ENCODE peak calls at places on chromosomes 16 and 17, in six cellular contexts. I is HCT116, C is GM12891, F is endothelial cell of umbilical vein, T is lower leg skin, P is heart left ventricle. U is an unnamed sample.

GRCh38 chr16:30867747-30868146 is 26.1 kb downstream of the BCL7C start:
- DNase-seq in I (no peak), C (no peak), F (no peak), T (no peak), P (no peak), U (peak)

GRCh38 chr17:59466943-59467801 is 98.2 kb upstream of the DHX40 start:
- DNase-seq in I (no peak), C (no peak), F (no peak), T (no peak), P (no peak), U (no peak)

GRCh38 chr16:57432505-57432904 is 14.7 kb downstream of the CIAPIN1 start:
- DNase-seq in I (no peak), C (no peak), F (no peak), T (no peak), P (no peak), U (no peak)

GRCh38 chr16:391885-392335 is 5.1 kb upstream of the NME4 start:
- DNase-seq in I (no peak), C (peak), F (peak), T (no peak), P (no peak), U (peak)

GRCh38 chr17:31296156-31296555 is 883 bp downstream of the OMG start:
- DNase-seq in I (no peak), C (no peak), F (no peak), T (no peak), P (no peak), U (no peak)

GRCh38 chr17:78001182-78001581 is 42.7 kb downstream of the TNRC6C start:
- DNase-seq in I (no peak), C (no peak), F (peak), T (no peak), P (no peak), U (no peak)

GRCh38 chr16:11566398-11566797 is 20.3 kb downstream of the LITAF start:
- DNase-seq in I (no peak), C (no peak), F (no peak), T (no peak), P (no peak), U (no peak)

GRCh38 chr17:68178831-68179230 is 69.0 kb upstream of the AMZ2 start:
- DNase-seq in I (no peak), C (no peak), F (no peak), T (no peak), P (no peak), U (no peak)

GRCh38 chr17:72782985-72783701 is 309.3 kb downstream of the SLC39A11 start:
- DNase-seq in I (no peak), C (no peak), F (no peak), T (no peak), P (no peak), U (no peak)

GRCh38 chr17:65243838-65244237 is 106.7 kb downstream of the RGS9 start:
- DNase-seq in I (peak), C (no peak), F (peak), T (peak), P (no peak), U (peak)

GRCh38 chr17:36829676-36830075 is 107.6 kb upstream of the LHX1 start:
- DNase-seq in I (no peak), C (no peak), F (no peak), T (no peak), P (no peak), U (no peak)

GRCh38 chr17:64200080-64201042 is 62.7 kb downstream of the TEX2 start:
- DNase-seq in I (no peak), C (no peak), F (no peak), T (no peak), P (no peak), U (no peak)

GRCh38 chr16:16797239-16797638 is 418.3 kb downstream of the NPIPA7 start:
- DNase-seq in I (no peak), C (no peak), F (no peak), T (no peak), P (no peak), U (no peak)

GRCh38 chr17:81898029-81898866 is 3.8 kb upstream of the NPB start:
- DNase-seq in I (peak), C (no peak), F (no peak), T (no peak), P (no peak), U (peak)

GRCh38 chr16:57688987-57689771 is 5.4 kb upstream of the DRC7 start:
- DNase-seq in I (no peak), C (no peak), F (no peak), T (no peak), P (no peak), U (no peak)

GRCh38 chr17:36939944-36940312 is 2.7 kb downstream of the LHX1 start:
- DNase-seq in I (no peak), C (no peak), F (no peak), T (no peak), P (no peak), U (no peak)

GRCh38 chr16:65574311-65574966 is 452.6 kb upstream of the CDH11 start:
- DNase-seq in I (no peak), C (no peak), F (no peak), T (no peak), P (no peak), U (no peak)

GRCh38 chr16:12268602-12269001 is 292.1 kb downstream of the SNX29 start:
- DNase-seq in I (no peak), C (no peak), F (no peak), T (no peak), P (no peak), U (no peak)

GRCh38 chr16:822174-822908 is 21.8 kb upstream of the GNG13 start:
- DNase-seq in I (no peak), C (no peak), F (no peak), T (no peak), P (no peak), U (no peak)

GRCh38 chr17:18027280-18027679 is 11.7 kb downstream of the ATPAF2 start:
- DNase-seq in I (no peak), C (no peak), F (no peak), T (no peak), P (peak), U (no peak)

GRCh38 chr17:65553646-65554567 is 7.5 kb downstream of the AXIN2 start:
- DNase-seq in I (no peak), C (no peak), F (no peak), T (no peak), P (no peak), U (no peak)

GRCh38 chr16:47571711-47572110 is 110.6 kb downstream of the PHKB start:
- DNase-seq in I (no peak), C (no peak), F (no peak), T (no peak), P (no peak), U (no peak)

GRCh38 chr16:85114909-85115567 is 2.8 kb upstream of the CIBAR2 start:
- DNase-seq in I (peak), C (peak), F (peak), T (peak), P (peak), U (peak)

GRCh38 chr17:37276475-37276874 is 99.3 kb upstream of the C17orf78 start:
- DNase-seq in I (no peak), C (no peak), F (no peak), T (no peak), P (no peak), U (no peak)

GRCh38 chr16:84040823-84041391 is 1.7 kb downstream of the SLC38A8 start:
- DNase-seq in I (no peak), C (no peak), F (no peak), T (no peak), P (no peak), U (no peak)

GRCh38 chr16:73068546-73069401 is 20.8 kb upstream of the ZFHX3 start:
- DNase-seq in I (no peak), C (no peak), F (peak), T (no peak), P (peak), U (no peak)

GRCh38 chr16:12017583-12017982 is 41.0 kb downstream of the SNX29 start:
- DNase-seq in I (no peak), C (no peak), F (no peak), T (no peak), P (no peak), U (no peak)

GRCh38 chr17:55795098-55795497 is 44.2 kb downstream of the PCTP start:
- DNase-seq in I (no peak), C (no peak), F (no peak), T (no peak), P (no peak), U (no peak)

GRCh38 chr17:7479389-7480192 is at the start of gene ZBTB4:
- DNase-seq in I (no peak), C (peak), F (peak), T (no peak), P (peak), U (no peak)

GRCh38 chr17:73827627-73828241 is 183.5 kb upstream of the SDK2 start:
- DNase-seq in I (no peak), C (no peak), F (no peak), T (no peak), P (no peak), U (no peak)

GRCh38 chr16:2675021-2675420 is 7.3 kb upstream of the KCTD5 start:
- DNase-seq in I (no peak), C (no peak), F (no peak), T (no peak), P (no peak), U (no peak)

GRCh38 chr16:2671741-2672140 is 10.6 kb upstream of the KCTD5 start:
- DNase-seq in I (no peak), C (no peak), F (no peak), T (no peak), P (no peak), U (no peak)

GRCh38 chr16:2675714-2676113 is 6.6 kb upstream of the KCTD5 start:
- DNase-seq in I (peak), C (no peak), F (no peak), T (no peak), P (no peak), U (no peak)

GRCh38 chr16:2673066-2673999 is 9.0 kb upstream of the KCTD5 start:
- DNase-seq in I (peak), C (peak), F (peak), T (peak), P (peak), U (peak)
- TF ChIP-seq POLR2A in I (no peak), C (peak), F (no peak), T (no peak), P (no peak), U (peak)

GRCh38 chr17:42613699-42614295 is 4.3 kb downstream of the TUBG1 start:
- DNase-seq in I (no peak), C (no peak), F (no peak), T (no peak), P (no peak), U (no peak)

GRCh38 chr17:42603318-42603717 is 5.9 kb downstream of the RETREG3 start:
- DNase-seq in I (no peak), C (no peak), F (no peak), T (no peak), P (no peak), U (no peak)

GRCh38 chr17:42608692-42609181 is 437 bp downstream of the RETREG3 start:
- DNase-seq in I (no peak), C (no peak), F (no peak), T (no peak), P (no peak), U (no peak)

GRCh38 chr17:42612013-42612412 is 2.5 kb downstream of the TUBG1 start:
- DNase-seq in I (no peak), C (no peak), F (no peak), T (no peak), P (no peak), U (no peak)

GRCh38 chr17:42609182-42609813 is at the start of the genes RETREG3 and TUBG1:
- DNase-seq in I (peak), C (peak), F (peak), T (peak), P (peak), U (peak)
- TF ChIP-seq POLR2A in I (peak), C (peak), F (peak), T (no peak), P (peak), U (peak)

DNA sequence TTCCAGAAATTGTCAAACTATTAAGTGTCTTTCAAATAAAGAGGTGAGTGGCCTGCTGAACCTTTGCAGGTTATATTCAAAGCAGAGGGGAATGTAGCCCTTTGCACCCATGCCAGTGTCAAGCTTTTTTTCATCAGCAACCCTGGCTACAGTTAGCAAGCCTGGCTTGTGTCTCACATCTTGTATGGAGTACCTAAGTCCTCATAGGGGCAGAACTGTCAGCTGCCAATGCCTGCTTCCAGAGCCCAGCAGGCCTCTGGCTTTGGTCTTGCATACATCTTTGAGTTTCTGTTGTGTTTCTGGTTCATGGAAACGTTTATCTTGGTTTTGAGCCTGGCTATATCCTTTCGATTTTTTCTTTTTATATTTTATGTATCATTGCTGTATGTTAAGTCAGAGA is 26.8 kb downstream of the REXO5 start:
- DNase-seq in I (no peak), C (no peak), F (no peak), T (no peak), P (no peak), U (no peak)
- TF ChIP-seq POLR2A in I (no peak), C (no peak), F (no peak), T (no peak), P (no peak), U (no peak)

DNA sequence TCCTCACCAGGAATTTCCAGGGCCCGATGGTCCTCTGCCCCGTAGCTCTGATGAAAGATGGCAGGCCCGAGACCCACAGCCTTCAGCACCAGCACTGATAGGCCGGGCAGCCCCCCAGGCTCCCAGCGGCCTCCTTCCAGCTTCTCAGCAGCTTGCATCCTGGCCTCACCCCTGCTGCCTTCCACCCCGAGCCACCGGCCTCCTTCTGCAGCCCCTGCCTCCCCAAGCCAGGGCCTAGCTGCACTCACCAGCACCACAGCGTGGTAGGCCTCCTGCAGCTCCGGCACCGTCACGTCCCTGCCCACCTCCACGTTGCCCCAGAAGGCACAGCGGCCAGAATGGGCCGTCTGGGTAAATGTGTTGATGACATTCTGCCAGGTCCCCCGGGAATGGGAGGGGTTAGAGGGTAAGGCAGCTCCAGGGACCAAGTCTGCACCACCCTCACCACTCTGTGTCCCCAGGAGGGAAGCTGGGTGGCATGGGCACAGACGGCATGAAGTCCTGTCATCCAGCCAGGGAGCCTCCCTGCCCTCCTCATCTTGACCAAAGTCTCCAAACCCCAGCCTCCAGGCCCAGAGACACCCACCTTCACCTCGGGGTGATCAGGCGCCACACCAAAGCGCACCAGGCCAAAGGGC is 6.5 kb downstream of the FDXR start:
- DNase-seq in I (no peak), C (no peak), F (no peak), T (no peak), P (no peak), U (no peak)
- TF ChIP-seq POLR2A in I (no peak), C (no peak), F (no peak), T (no peak), P (no peak), U (no peak)